ENCODE peak calls at places on chromosomes 3 and 15, in ten cellular contexts. U, Q, D, E, X, N, S, J, K and T are unnamed samples. For H3K4me1, the result is how much of the 10 kb centered on the place peaks cover.

GRCh38 chr3:78462021-78462420 is 1305.8 kb downstream of the ROBO1 start:
- DNase-seq in U (no peak), Q (no peak), D (no peak), E (no peak), X (no peak), N (no peak), S (no peak), J (no peak), K (no peak), T (no peak)

GRCh38 chr15:95287774-95288173 is 1042.7 kb upstream of the NR2F2 start:
- DNase-seq in U (peak), Q (no peak), D (no peak), E (no peak), X (no peak), N (no peak), S (peak), J (no peak), K (no peak), T (no peak)

GRCh38 chr15:66508293-66508883 is 3.3 kb downstream of the ZWILCH start:
- DNase-seq in U (no peak), Q (no peak), D (no peak), E (no peak), X (no peak), N (no peak), S (no peak), J (no peak), K (no peak), T (no peak)

GRCh38 chr3:71579934-71580318 is 3.6 kb downstream of the FOXP1 start:
- DNase-seq in U (no peak), Q (no peak), D (no peak), E (peak), X (no peak), N (no peak), S (peak), J (peak), K (no peak), T (no peak)

GRCh38 chr3:55621026-55621422 is 133.9 kb upstream of the WNT5A start:
- DNase-seq in U (no peak), Q (no peak), D (no peak), E (no peak), X (no peak), N (no peak), S (no peak), J (no peak), K (no peak), T (no peak)

GRCh38 chr15:93109370-93110105 is 20.5 kb upstream of the RGMA start:
- DNase-seq in U (peak), Q (no peak), D (no peak), E (no peak), X (no peak), N (no peak), S (no peak), J (peak), K (no peak), T (no peak)

GRCh38 chr3:42535981-42536784 is 33.7 kb downstream of the VIPR1 start:
- DNase-seq in U (peak), Q (peak), D (no peak), E (no peak), X (peak), N (no peak), S (peak), J (peak), K (no peak), T (no peak)

GRCh38 chr3:128240232-128240631 is 87.0 kb downstream of the EEFSEC start:
- DNase-seq in U (no peak), Q (no peak), D (no peak), E (no peak), X (no peak), N (no peak), S (no peak), J (no peak), K (no peak), T (no peak)

GRCh38 chr15:25180606-25181289 is 226.0 kb downstream of the SNRPN start:
- DNase-seq in U (peak), Q (no peak), D (peak), E (no peak), X (peak), N (peak), S (no peak), J (no peak), K (no peak), T (peak)

GRCh38 chr3:193732391-193732790 is 139.4 kb downstream of the OPA1 start:
- DNase-seq in U (no peak), Q (no peak), D (no peak), E (no peak), X (no peak), N (no peak), S (peak), J (peak), K (peak), T (no peak)

GRCh38 chr15:66246937-66247336 is 6.6 kb downstream of the MEGF11 start:
- DNase-seq in U (no peak), Q (no peak), D (no peak), E (no peak), X (no peak), N (no peak), S (no peak), J (no peak), K (no peak), T (no peak)

GRCh38 chr3:101577276-101577675 is 3.3 kb downstream of the PCNP start:
- DNase-seq in U (no peak), Q (no peak), D (no peak), E (no peak), X (no peak), N (no peak), S (no peak), J (no peak), K (no peak), T (no peak)

GRCh38 chr15:70121656-70122297 is 24.1 kb upstream of the TLE3 start:
- DNase-seq in U (no peak), Q (no peak), D (peak), E (peak), X (peak), N (peak), S (peak), J (peak), K (peak), T (peak)
- TF ChIP-seq CTCF in U (peak), Q (no peak), D (peak), E (no peak), X (no peak), N (no peak), S (peak), J (peak), K (no peak), T (no peak)

GRCh38 chr3:123884993-123885392 is 861 bp upstream of the MYLK start:
- DNase-seq in U (no peak), Q (no peak), D (no peak), E (no peak), X (no peak), N (no peak), S (no peak), J (no peak), K (no peak), T (no peak)

GRCh38 chr3:123883111-123883510 is 1.0 kb downstream of the MYLK start:
- DNase-seq in U (no peak), Q (no peak), D (no peak), E (no peak), X (no peak), N (no peak), S (peak), J (no peak), K (no peak), T (no peak)

GRCh38 chr3:123883656-123884257 is 375 bp downstream of the MYLK start:
- DNase-seq in U (peak), Q (no peak), D (no peak), E (no peak), X (no peak), N (no peak), S (peak), J (peak), K (no peak), T (peak)

GRCh38 chr3:123881771-123882170 is 2.4 kb downstream of the MYLK start:
- DNase-seq in U (peak), Q (no peak), D (no peak), E (no peak), X (no peak), N (no peak), S (no peak), J (no peak), K (no peak), T (no peak)

GRCh38 chr3:123884258-123884831 is at the start of gene MYLK:
- DNase-seq in U (peak), Q (peak), D (peak), E (peak), X (peak), N (peak), S (peak), J (peak), K (peak), T (peak)
- H3K4me3 ChIP-seq in U (peak), Q (peak), D (peak), E (peak), X (peak), N (peak), S (peak), J (peak), K (no peak), T (peak)

DNA sequence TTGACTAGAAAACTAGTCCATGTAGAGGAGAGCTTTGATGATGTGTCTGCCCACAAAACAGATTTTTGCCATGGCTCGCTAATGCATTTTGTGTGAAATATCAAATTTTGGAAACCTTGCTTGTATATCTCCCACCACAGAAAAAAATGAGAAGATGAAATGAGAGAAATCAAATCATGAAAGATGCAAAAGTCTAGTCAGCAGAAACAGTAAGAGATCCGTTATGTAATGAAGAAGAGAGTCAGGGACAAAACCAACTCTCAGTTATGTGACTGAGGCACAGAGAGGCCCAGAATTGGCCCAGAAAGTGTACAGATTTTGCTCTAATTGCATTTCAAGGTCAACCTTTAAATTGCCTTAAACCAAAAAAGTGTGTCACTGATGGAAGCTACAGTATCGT is 107.0 kb downstream of the FILIP1L start:
- DNase-seq in U (no peak), Q (no peak), D (no peak), E (no peak), X (no peak), N (no peak), S (no peak), J (no peak), K (no peak), T (no peak)
- H3K4me1 ChIP-seq in U (under half), Q (under half), D (under half), E (under half), X (under half), N (half or more), S (under half), J (under half), K (under half), T (under half)

DNA sequence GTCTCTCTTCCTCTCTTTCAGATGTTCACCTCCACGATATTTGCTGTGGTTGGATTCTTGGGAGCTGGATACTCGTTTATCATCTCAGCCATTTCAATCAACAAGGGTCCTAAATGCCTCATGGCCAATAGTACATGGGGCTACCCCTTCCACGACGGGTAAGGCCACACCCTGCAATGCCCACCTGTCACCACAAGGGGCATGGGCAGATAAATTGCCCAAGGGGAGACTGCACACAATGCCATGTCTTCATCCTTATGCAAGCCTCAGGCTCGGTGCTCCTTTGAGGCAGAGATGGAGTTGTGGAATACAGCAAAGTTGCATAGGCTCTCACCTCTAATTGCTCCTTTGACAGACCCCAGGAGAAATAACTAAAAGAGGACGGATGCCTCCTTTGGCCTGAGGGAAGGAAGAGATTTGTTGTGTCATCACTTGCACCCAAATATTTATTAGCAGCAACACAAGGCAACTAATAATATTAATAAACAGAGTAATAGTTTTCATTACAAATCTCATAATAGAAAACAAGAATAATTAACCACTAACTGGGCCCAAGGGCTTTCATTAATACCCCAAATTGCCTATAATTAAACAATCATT is 13.2 kb downstream of the TM4SF4 start:
- DNase-seq in U (peak), Q (peak), D (no peak), E (no peak), X (no peak), N (no peak), S (no peak), J (no peak), K (no peak), T (no peak)
- TF ChIP-seq CTCF in U (peak), Q (peak), D (peak), E (no peak), X (no peak), N (no peak), S (peak), J (peak), K (peak), T (peak)

GRCh38 chr15:68227806-68228142 is 1.8 kb downstream of the CLN6 start:
- DNase-seq in U (no peak), Q (peak), D (peak), E (no peak), X (no peak), N (no peak), S (no peak), J (no peak), K (no peak), T (no peak)
- H3K4me3 ChIP-seq in U (peak), Q (peak), D (no peak), E (no peak), X (no peak), N (no peak), S (no peak), J (peak), K (no peak), T (no peak)